ENCODE peak calls at places on chromosomes 2 and 18, in nine cellular contexts. Z, G, W, B, V, D, Q, L and H are unnamed samples.

GRCh38 chr2:85369500-85369899 is 14.9 kb downstream of the ELMOD3 start:
- DNase-seq in Z (no peak), G (no peak), W (no peak), B (peak), V (no peak), D (no peak), Q (no peak), L (no peak), H (no peak)

GRCh38 chr2:44170337-44170736 is 1.7 kb downstream of the PPM1B start:
- DNase-seq in Z (no peak), G (no peak), W (no peak), B (no peak), V (no peak), D (no peak), Q (no peak), L (no peak), H (no peak)

GRCh38 chr2:241939541-241939940 is 70.0 kb downstream of the RTP5 start:
- DNase-seq in Z (no peak), G (no peak), W (no peak), B (no peak), V (no peak), D (no peak), Q (no peak), L (no peak), H (no peak)

GRCh38 chr2:85564144-85564563 is 2.9 kb upstream of the GGCX start:
- DNase-seq in Z (no peak), G (no peak), W (no peak), B (no peak), V (no peak), D (no peak), Q (no peak), L (no peak), H (no peak)

GRCh38 chr2:191264647-191265079 is 19.5 kb downstream of the MYO1B start:
- DNase-seq in Z (no peak), G (no peak), W (no peak), B (no peak), V (no peak), D (no peak), Q (no peak), L (no peak), H (no peak)

GRCh38 chr2:43542285-43542933 is 53.4 kb downstream of the THADA start:
- DNase-seq in Z (no peak), G (peak), W (peak), B (no peak), V (no peak), D (no peak), Q (peak), L (no peak), H (no peak)

GRCh38 chr18:48833701-48834394 is 116.9 kb downstream of the SMAD7 start:
- DNase-seq in Z (no peak), G (no peak), W (no peak), B (peak), V (no peak), D (no peak), Q (no peak), L (peak), H (no peak)

GRCh38 chr2:218019411-218020060 is 16.7 kb upstream of the TNS1 start:
- DNase-seq in Z (no peak), G (no peak), W (no peak), B (no peak), V (no peak), D (no peak), Q (no peak), L (no peak), H (no peak)

GRCh38 chr2:140442319-140442718 is 1662.1 kb upstream of the NXPH2 start:
- DNase-seq in Z (no peak), G (no peak), W (no peak), B (no peak), V (no peak), D (no peak), Q (peak), L (no peak), H (no peak)

GRCh38 chr2:46667945-46668344 is 188.6 kb downstream of the TMEM247 start:
- DNase-seq in Z (no peak), G (no peak), W (no peak), B (no peak), V (no peak), D (no peak), Q (no peak), L (no peak), H (no peak)

GRCh38 chr2:173048901-173049661 is 26.6 kb upstream of the MAP3K20 start:
- DNase-seq in Z (no peak), G (peak), W (peak), B (peak), V (peak), D (no peak), Q (no peak), L (peak), H (peak)

GRCh38 chr18:23635283-23636040 is 27.2 kb downstream of the ANKRD29 start:
- DNase-seq in Z (no peak), G (no peak), W (no peak), B (no peak), V (no peak), D (no peak), Q (no peak), L (no peak), H (no peak)

GRCh38 chr2:49288113-49288710 is 133.9 kb upstream of the FSHR start:
- DNase-seq in Z (no peak), G (no peak), W (no peak), B (no peak), V (no peak), D (no peak), Q (no peak), L (no peak), H (no peak)

GRCh38 chr2:209614630-209615369 is 156.8 kb upstream of the UNC80 start:
- DNase-seq in Z (no peak), G (no peak), W (no peak), B (no peak), V (no peak), D (no peak), Q (no peak), L (no peak), H (no peak)

GRCh38 chr2:10449481-10449831 is 1.3 kb upstream of the ODC1 start:
- DNase-seq in Z (no peak), G (no peak), W (peak), B (no peak), V (no peak), D (no peak), Q (no peak), L (no peak), H (no peak)

GRCh38 chr2:240477916-240478315 is 42.5 kb downstream of the GPC1 start:
- DNase-seq in Z (no peak), G (no peak), W (no peak), B (no peak), V (no peak), D (no peak), Q (peak), L (no peak), H (no peak)

GRCh38 chr2:217935901-217936684 is 66.7 kb downstream of the TNS1 start:
- DNase-seq in Z (no peak), G (no peak), W (no peak), B (no peak), V (no peak), D (no peak), Q (no peak), L (no peak), H (peak)

GRCh38 chr18:32158108-32158624 is 31.7 kb upstream of the MEP1B start:
- DNase-seq in Z (peak), G (peak), W (peak), B (peak), V (peak), D (no peak), Q (peak), L (peak), H (peak)

GRCh38 chr2:41934323-41935003 is 113.4 kb upstream of the PKDCC start:
- DNase-seq in Z (no peak), G (peak), W (peak), B (no peak), V (no peak), D (no peak), Q (no peak), L (no peak), H (peak)

GRCh38 chr2:57022496-57022895 is 838.7 kb downstream of the CCDC85A start:
- DNase-seq in Z (no peak), G (no peak), W (no peak), B (no peak), V (no peak), D (no peak), Q (no peak), L (no peak), H (no peak)

GRCh38 chr2:38406597-38407110 is 29.6 kb upstream of the ATL2 start:
- DNase-seq in Z (no peak), G (no peak), W (no peak), B (no peak), V (peak), D (no peak), Q (no peak), L (no peak), H (peak)

GRCh38 chr18:32446780-32447179 is 23.9 kb downstream of the GAREM1 start:
- DNase-seq in Z (no peak), G (no peak), W (no peak), B (no peak), V (no peak), D (no peak), Q (no peak), L (no peak), H (no peak)

GRCh38 chr18:21053127-21053526 is 58.5 kb downstream of the ROCK1 start:
- DNase-seq in Z (no peak), G (peak), W (no peak), B (no peak), V (no peak), D (no peak), Q (no peak), L (no peak), H (no peak)

GRCh38 chr2:46803551-46803885 is 112.1 kb downstream of the MCFD2 start:
- DNase-seq in Z (no peak), G (no peak), W (no peak), B (no peak), V (no peak), D (no peak), Q (no peak), L (no peak), H (no peak)

GRCh38 chr2:42189235-42189566 is 20.0 kb downstream of the EML4 start:
- DNase-seq in Z (no peak), G (no peak), W (no peak), B (no peak), V (no peak), D (no peak), Q (no peak), L (no peak), H (no peak)

GRCh38 chr2:73938761-73939352 is 12.2 kb downstream of the DGUOK start:
- DNase-seq in Z (no peak), G (no peak), W (no peak), B (no peak), V (no peak), D (no peak), Q (peak), L (no peak), H (no peak)

GRCh38 chr2:40225670-40226069 is 226.2 kb downstream of the SLC8A1 start:
- DNase-seq in Z (no peak), G (no peak), W (no peak), B (no peak), V (no peak), D (no peak), Q (no peak), L (no peak), H (no peak)

GRCh38 chr2:207765960-207766582 is 3.6 kb downstream of the FZD5 start:
- DNase-seq in Z (no peak), G (no peak), W (no peak), B (no peak), V (no peak), D (no peak), Q (no peak), L (no peak), H (no peak)
- H3K27ac ChIP-seq in Z (no peak), G (peak), W (peak), B (peak), V (no peak), D (peak), Q (no peak), L (peak), H (no peak)

GRCh38 chr2:138949517-138949916 is 169.3 kb upstream of the NXPH2 start:
- DNase-seq in Z (no peak), G (no peak), W (no peak), B (no peak), V (no peak), D (no peak), Q (no peak), L (no peak), H (no peak)

GRCh38 chr2:138942466-138942865 is 162.3 kb upstream of the NXPH2 start:
- DNase-seq in Z (no peak), G (no peak), W (no peak), B (no peak), V (no peak), D (no peak), Q (no peak), L (no peak), H (no peak)

DNA sequence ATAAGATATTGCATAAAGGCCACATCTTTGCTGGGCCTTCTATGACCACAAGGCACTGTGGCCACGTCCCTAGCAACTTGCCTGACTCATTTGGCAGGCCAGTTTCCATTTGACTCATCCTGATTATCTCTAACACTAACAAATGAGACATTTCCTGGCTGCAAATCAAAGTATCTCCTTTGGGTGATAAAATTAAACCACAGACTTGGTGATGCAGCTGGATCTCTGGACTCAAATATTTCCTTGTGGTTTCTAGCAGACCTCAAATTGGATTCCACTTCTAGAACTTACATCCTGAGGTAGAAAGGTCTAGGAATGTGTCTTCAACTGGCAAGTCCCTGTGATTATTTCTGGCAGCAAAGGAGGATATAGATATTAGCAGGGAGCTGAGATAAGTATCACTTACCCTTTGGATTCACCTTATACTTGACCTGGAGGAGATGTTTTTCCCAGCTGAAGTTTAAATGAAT is 167.9 kb upstream of the NXPH2 start:
- DNase-seq in Z (no peak), G (no peak), W (no peak), B (no peak), V (peak), D (no peak), Q (no peak), L (no peak), H (no peak)
- TF ChIP-seq EP300 in Z (no peak), G (no peak), W (no peak), B (no peak), V (no peak), D (no peak), Q (peak), L (no peak), H (no peak)

GRCh38 chr2:24181849-24182248 is 7.0 kb downstream of the FAM228A start:
- DNase-seq in Z (no peak), G (no peak), W (no peak), B (no peak), V (no peak), D (no peak), Q (no peak), L (no peak), H (no peak)
- H3K4me3 ChIP-seq in Z (no peak), G (no peak), W (no peak), B (no peak), V (no peak), D (no peak), Q (no peak), L (no peak), H (no peak)

GRCh38 chr2:636649-637405 is 40.4 kb downstream of the TMEM18 start:
- DNase-seq in Z (no peak), G (peak), W (peak), B (peak), V (peak), D (peak), Q (peak), L (peak), H (peak)
- H3K27ac ChIP-seq in Z (no peak), G (no peak), W (no peak), B (no peak), V (no peak), D (no peak), Q (peak), L (no peak), H (no peak)

DNA sequence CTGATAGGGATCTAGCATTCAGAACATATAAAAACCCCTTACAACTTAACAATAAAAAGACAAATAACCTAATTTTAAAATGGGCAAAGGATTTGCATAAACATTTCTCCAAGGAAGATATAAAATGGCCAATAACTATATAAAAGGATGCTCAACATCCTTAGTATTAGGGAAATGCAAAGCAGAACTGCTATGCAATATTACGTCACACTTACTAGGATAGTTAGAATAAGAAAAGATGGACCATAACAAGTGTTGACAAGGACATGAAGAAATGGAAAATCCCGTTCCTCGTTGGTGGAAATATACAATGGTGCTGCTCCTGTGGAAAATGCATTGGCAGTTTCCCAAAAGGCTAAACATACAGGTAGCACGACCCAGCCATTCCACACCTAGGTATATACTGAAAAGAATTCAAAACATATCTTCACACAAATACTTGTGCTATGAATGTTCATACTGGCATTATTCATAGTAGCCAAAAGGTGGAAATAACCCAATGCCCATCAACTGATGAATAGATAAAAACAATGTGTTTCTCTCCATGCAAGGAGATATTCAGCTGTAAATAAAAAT is 48.2 kb upstream of the REV1 start:
- DNase-seq in Z (no peak), G (no peak), W (no peak), B (no peak), V (no peak), D (no peak), Q (no peak), L (no peak), H (no peak)
- TF ChIP-seq EP300 in Z (no peak), G (no peak), W (no peak), B (no peak), V (no peak), D (no peak), Q (no peak), L (no peak), H (no peak)

DNA sequence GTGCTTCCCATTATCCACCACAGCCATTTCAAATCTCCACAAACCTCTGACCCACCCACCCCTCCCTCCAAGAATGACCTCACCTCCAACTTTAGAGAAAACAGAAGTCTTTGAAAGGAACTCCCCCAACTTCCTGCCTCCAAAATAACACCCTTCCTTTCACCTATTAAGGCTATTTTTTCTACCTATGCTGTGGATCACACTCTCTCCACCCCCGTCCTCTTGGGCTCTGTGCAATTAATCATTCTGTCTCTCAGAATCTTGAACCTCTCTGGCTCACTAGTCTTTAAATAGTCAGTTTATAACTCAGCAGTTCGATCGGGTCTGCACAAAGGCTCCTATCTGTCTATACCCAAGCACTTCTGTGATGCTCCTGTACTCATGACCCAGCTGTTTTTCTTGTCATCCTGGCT is 37.3 kb upstream of the XPO1 start:
- DNase-seq in Z (peak), G (no peak), W (no peak), B (no peak), V (no peak), D (no peak), Q (no peak), L (no peak), H (no peak)
- H3K4me3 ChIP-seq in Z (no peak), G (no peak), W (no peak), B (no peak), V (no peak), D (no peak), Q (no peak), L (no peak), H (no peak)

GRCh38 chr2:29186812-29187211 is 71.6 kb downstream of the CLIP4 start:
- DNase-seq in Z (no peak), G (no peak), W (no peak), B (no peak), V (no peak), D (no peak), Q (no peak), L (no peak), H (no peak)

GRCh38 chr2:29191817-29192216 is 76.6 kb downstream of the CLIP4 start:
- DNase-seq in Z (no peak), G (no peak), W (no peak), B (no peak), V (no peak), D (no peak), Q (no peak), L (no peak), H (no peak)

GRCh38 chr2:29192526-29192925 is 77.3 kb downstream of the CLIP4 start:
- DNase-seq in Z (no peak), G (no peak), W (no peak), B (no peak), V (no peak), D (no peak), Q (no peak), L (no peak), H (no peak)

GRCh38 chr2:29187926-29188325 is 72.7 kb downstream of the CLIP4 start:
- DNase-seq in Z (no peak), G (no peak), W (no peak), B (no peak), V (no peak), D (no peak), Q (no peak), L (no peak), H (no peak)

GRCh38 chr2:29189052-29189451 is 73.8 kb downstream of the CLIP4 start:
- DNase-seq in Z (peak), G (no peak), W (no peak), B (no peak), V (no peak), D (no peak), Q (no peak), L (no peak), H (no peak)
- H3K27ac ChIP-seq in Z (no peak), G (no peak), W (no peak), B (no peak), V (no peak), D (no peak), Q (no peak), L (no peak), H (no peak)

GRCh38 chr18:29449424-29449823 is 1272.5 kb upstream of the CDH2 start:
- DNase-seq in Z (no peak), G (no peak), W (no peak), B (no peak), V (no peak), D (no peak), Q (no peak), L (no peak), H (no peak)
- TF ChIP-seq EP300 in Z (no peak), G (no peak), W (no peak), B (no peak), V (no peak), D (no peak), Q (no peak), L (no peak), H (no peak)

GRCh38 chr2:110677080-110677479 is 783 bp downstream of the BUB1 start:
- DNase-seq in Z (no peak), G (no peak), W (no peak), B (no peak), V (no peak), D (no peak), Q (no peak), L (no peak), H (no peak)
- H3K4me3 ChIP-seq in Z (peak), G (peak), W (peak), B (no peak), V (no peak), D (peak), Q (peak), L (peak), H (no peak)

GRCh38 chr2:235639387-235639786 is 145.5 kb downstream of the AGAP1 start:
- DNase-seq in Z (no peak), G (no peak), W (no peak), B (peak), V (peak), D (no peak), Q (peak), L (no peak), H (peak)

GRCh38 chr2:235639885-235640284 is 146.0 kb downstream of the AGAP1 start:
- DNase-seq in Z (no peak), G (no peak), W (no peak), B (no peak), V (no peak), D (no peak), Q (peak), L (no peak), H (no peak)

GRCh38 chr2:235641956-235642355 is 148.1 kb downstream of the AGAP1 start:
- DNase-seq in Z (no peak), G (no peak), W (no peak), B (no peak), V (no peak), D (no peak), Q (no peak), L (no peak), H (no peak)

GRCh38 chr2:235641333-235641732 is 147.5 kb downstream of the AGAP1 start:
- DNase-seq in Z (no peak), G (no peak), W (no peak), B (no peak), V (no peak), D (no peak), Q (no peak), L (no peak), H (peak)

DNA sequence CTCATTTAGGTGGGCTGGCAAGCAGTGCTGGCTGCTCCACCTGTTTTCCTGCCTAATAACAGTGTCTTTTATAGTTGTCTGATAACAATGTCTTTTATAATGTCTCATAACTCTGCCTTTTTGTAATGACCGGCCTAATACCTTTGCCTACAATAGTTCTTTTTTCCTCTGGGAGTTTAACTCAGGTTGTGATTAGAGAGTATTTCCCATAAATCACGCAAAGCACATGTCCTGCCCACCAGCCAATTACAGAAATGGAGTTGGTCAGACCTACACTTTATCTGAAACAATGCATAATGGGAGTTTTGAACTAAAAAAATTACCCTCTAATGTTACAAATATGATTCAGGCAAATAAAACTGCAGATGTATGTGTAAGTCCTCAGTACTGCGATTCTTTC is 147.1 kb downstream of the AGAP1 start:
- DNase-seq in Z (no peak), G (no peak), W (no peak), B (no peak), V (no peak), D (no peak), Q (no peak), L (no peak), H (no peak)
- H3K27ac ChIP-seq in Z (no peak), G (no peak), W (no peak), B (peak), V (peak), D (no peak), Q (peak), L (peak), H (peak)